ENCODE peak calls at places on chromosome 15, in eight cellular contexts. U, E, Q, N, P, H, T and F are unnamed samples.

GRCh38 chr15:67413770-67414429 is 107.0 kb upstream of the C15orf61 start:
- DNase-seq in Q (no peak), P (no peak), H (peak), E (peak), T (no peak), N (peak), U (peak), F (peak)

GRCh38 chr15:74821091-74821789 is 5.2 kb upstream of the CPLX3 start:
- DNase-seq in U (peak), H (no peak), P (no peak), T (no peak), Q (no peak), E (no peak), N (no peak), F (no peak)

GRCh38 chr15:80913541-80913940 is 76.1 kb downstream of the MESD start:
- DNase-seq in E (no peak), P (no peak), N (no peak), Q (no peak), T (no peak), H (no peak), U (no peak), F (no peak)

GRCh38 chr15:22831473-22831872 is 7.0 kb upstream of the NIPA2 start:
- DNase-seq in Q (no peak), E (peak), T (no peak), U (no peak), H (peak), N (peak), P (no peak), F (no peak)

GRCh38 chr15:84731774-84732173 is 15.8 kb upstream of the SEC11A start:
- DNase-seq in U (peak), P (no peak), E (peak), N (peak), T (no peak), H (peak), Q (no peak), F (peak)

GRCh38 chr15:49621327-49622210 is 721 bp downstream of the DTWD1 start:
- DNase-seq in N (peak), H (peak), P (no peak), E (peak), T (no peak), U (peak), Q (no peak), F (peak)

GRCh38 chr15:79962178-79962577 is 8.8 kb downstream of the BCL2A1 start:
- DNase-seq in T (no peak), H (no peak), N (no peak), P (no peak), U (no peak), Q (no peak), E (no peak), F (no peak)

GRCh38 chr15:78944669-78945407 is at the start of gene CTSH:
- DNase-seq in U (peak), T (peak), Q (peak), E (no peak), P (peak), H (peak), N (peak), F (peak)

GRCh38 chr15:63843901-63844317 is 10.2 kb upstream of the HERC1 start:
- DNase-seq in N (peak), E (peak), T (no peak), H (peak), U (peak), P (no peak), Q (no peak), F (peak)

GRCh38 chr15:78107471-78107870 is 15.1 kb downstream of the SH2D7 start:
- DNase-seq in H (no peak), E (no peak), T (peak), U (no peak), P (no peak), N (no peak), Q (peak), F (no peak)

GRCh38 chr15:89002281-89002761 is 85.9 kb upstream of the ABHD2 start:
- DNase-seq in U (peak), P (peak), Q (peak), H (peak), N (peak), E (peak), T (peak), F (peak)

GRCh38 chr15:62835351-62835750 is 207.2 kb upstream of the TPM1 start:
- DNase-seq in H (peak), T (no peak), Q (no peak), P (peak), U (peak), E (no peak), N (peak), F (no peak)

GRCh38 chr15:82832601-82833209 is 23.3 kb downstream of the WHAMM start:
- DNase-seq in T (no peak), Q (no peak), E (peak), N (peak), H (peak), P (no peak), U (peak), F (peak)

GRCh38 chr15:77827860-77828259 is 195.1 kb upstream of the LINGO1 start:
- DNase-seq in U (no peak), N (no peak), P (no peak), E (no peak), T (no peak), Q (no peak), H (no peak), F (no peak)

GRCh38 chr15:96273317-96274086 is 57.0 kb upstream of the NR2F2 start:
- DNase-seq in H (peak), E (peak), P (no peak), N (peak), T (no peak), U (peak), Q (no peak), F (peak)

GRCh38 chr15:61038387-61038786 is 190.7 kb downstream of the RORA start:
- DNase-seq in H (peak), T (no peak), N (peak), U (peak), P (no peak), E (peak), Q (no peak), F (no peak)

GRCh38 chr15:75947117-75947516 is 43.4 kb downstream of the FBXO22 start:
- DNase-seq in H (peak), N (peak), P (no peak), Q (no peak), E (peak), U (peak), T (no peak), F (peak)

GRCh38 chr15:92205255-92205739 is 188.4 kb upstream of the ST8SIA2 start:
- DNase-seq in P (peak), N (no peak), E (no peak), Q (no peak), H (no peak), T (no peak), U (peak), F (no peak)

GRCh38 chr15:74406992-74407705 is 26.6 kb downstream of the SEMA7A start:
- DNase-seq in E (peak), U (peak), P (no peak), H (peak), N (peak), Q (no peak), T (no peak), F (peak)

GRCh38 chr15:62068787-62069170 is 2.0 kb downstream of the C2CD4A start:
- DNase-seq in T (no peak), H (no peak), Q (no peak), U (peak), E (peak), N (peak), P (no peak), F (peak)

GRCh38 chr15:81274255-81274654 is 49.7 kb downstream of the STARD5 start:
- DNase-seq in T (no peak), N (no peak), E (no peak), Q (no peak), P (no peak), U (no peak), H (no peak), F (no peak)

GRCh38 chr15:78315686-78316085 is 16.3 kb upstream of the SKIC8 start:
- DNase-seq in P (no peak), Q (no peak), E (no peak), H (peak), N (no peak), T (peak), U (no peak), F (no peak)

DNA sequence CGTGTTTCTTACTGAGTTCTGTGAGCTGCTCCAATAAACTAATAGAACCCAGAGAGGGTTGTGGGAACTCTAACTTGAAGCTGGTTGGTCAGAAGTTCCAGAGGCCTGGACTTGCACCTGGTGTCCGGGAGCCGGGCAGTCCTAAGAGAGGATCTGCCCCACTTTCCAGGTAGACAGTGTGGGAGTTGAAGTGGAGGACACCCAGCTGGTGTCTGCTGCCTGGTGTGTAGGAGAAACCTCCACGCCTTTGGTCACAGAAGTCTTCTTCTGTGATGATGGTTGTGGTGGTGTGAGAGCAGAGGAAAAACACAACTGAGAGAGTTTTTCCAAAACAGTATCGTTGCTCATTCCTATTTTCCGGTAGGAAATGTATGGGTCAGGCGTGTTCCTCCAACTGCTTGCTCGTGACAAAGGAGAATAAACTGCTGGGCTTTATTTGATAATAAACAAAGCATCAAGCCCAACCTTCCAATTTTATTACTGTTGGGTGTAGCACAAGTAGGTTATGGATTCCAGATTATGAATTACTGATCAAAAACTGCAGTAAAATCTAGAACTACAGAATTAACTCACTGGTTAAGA is 137.0 kb downstream of the KLF13 start:
- DNase-seq in U (no peak), P (peak), T (no peak), H (no peak), E (no peak), N (no peak), Q (peak), F (no peak)
- H3K4me3 ChIP-seq in U (no peak), P (no peak), T (no peak), H (no peak), E (no peak), N (no peak), Q (no peak), F (no peak)

GRCh38 chr15:70636540-70637165 is 126.7 kb downstream of the UACA start:
- DNase-seq in U (peak), N (peak), H (no peak), P (no peak), Q (no peak), E (peak), T (no peak), F (no peak)
- TF ChIP-seq CTCF in U (peak), N (peak), H (peak), P (no peak), Q (no peak), E (peak), T (no peak), F (peak)

GRCh38 chr15:99252326-99252725 is 1.0 kb downstream of the LRRC28 start:
- DNase-seq in P (no peak), H (no peak), T (no peak), E (no peak), N (no peak), U (no peak), Q (no peak), F (no peak)
- H3K4me3 ChIP-seq in P (peak), H (no peak), T (peak), E (peak), N (peak), U (peak), Q (peak), F (peak)

DNA sequence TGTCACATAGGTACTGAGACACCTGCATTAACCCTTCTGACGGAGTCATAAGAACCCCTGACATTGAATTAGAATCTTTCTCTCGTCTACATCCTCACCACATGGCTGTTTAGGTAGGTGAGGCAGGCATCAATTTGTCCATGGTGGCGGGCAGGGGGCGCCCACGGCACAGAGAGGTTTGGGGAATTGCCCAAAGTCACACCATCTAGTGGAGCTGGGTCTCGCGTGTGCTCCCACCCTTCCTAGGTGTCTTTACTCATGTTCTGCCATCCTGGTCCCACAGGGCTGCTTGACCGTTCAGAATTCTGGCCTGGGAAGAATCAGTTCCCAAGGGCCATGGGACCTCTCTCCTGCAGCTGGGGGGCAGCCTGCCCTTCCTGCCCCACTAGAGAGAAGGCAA is 14.7 kb upstream of the DLL4 start:
- DNase-seq in H (no peak), U (no peak), N (no peak), T (no peak), E (no peak), Q (no peak), P (no peak), F (no peak)
- TF ChIP-seq CTCF in H (no peak), U (no peak), N (no peak), T (no peak), E (peak), Q (no peak), P (no peak), F (no peak)

GRCh38 chr15:90994417-90995311 is at the start of gene PRC1:
- DNase-seq in E (peak), P (peak), T (peak), U (peak), Q (peak), H (peak), N (peak), F (peak)

GRCh38 chr15:90989040-90989768 is 5.1 kb downstream of the PRC1 start:
- DNase-seq in N (no peak), Q (no peak), H (no peak), T (no peak), P (no peak), E (no peak), U (no peak), F (no peak)

GRCh38 chr15:90990446-90990845 is 3.9 kb downstream of the PRC1 start:
- DNase-seq in Q (no peak), U (no peak), P (no peak), N (no peak), T (no peak), E (no peak), H (no peak), F (no peak)

GRCh38 chr15:90994059-90994416 is 297 bp downstream of the PRC1 start:
- DNase-seq in P (peak), E (no peak), H (no peak), N (no peak), Q (peak), U (no peak), T (peak), F (no peak)

DNA sequence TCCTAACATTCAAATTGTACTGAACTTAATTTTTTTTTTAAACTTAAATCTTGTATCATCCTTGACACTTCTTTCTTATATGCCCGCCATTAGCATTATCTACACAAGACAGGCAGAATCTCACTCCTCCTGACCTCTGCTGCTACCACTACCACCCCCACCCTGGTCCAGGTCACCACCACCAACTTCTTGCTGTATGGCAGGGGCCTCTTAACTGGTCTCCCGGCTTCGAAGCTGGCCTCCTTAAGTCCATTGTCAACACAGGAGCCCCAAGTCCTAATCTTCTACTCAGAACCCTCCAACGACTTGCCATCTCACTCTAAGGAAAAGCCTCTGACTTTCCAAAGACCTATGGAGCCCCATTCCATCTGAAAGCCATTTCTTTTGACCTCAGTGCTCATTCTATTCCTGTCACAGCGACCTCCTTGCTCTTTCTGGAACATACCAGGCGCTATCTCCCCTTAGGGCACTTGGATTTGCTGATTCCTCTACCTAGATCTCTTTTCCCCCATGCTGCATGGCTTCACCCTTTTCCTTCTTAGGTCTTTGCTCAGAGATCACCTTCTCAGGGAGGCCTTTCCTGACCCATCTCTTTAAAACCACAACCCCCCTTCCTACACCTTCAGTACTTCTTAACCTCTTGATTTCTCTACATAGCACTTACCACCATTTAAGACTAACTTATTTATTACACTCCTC is 2.6 kb downstream of the PRC1 start:
- DNase-seq in U (no peak), T (no peak), N (no peak), Q (no peak), P (no peak), E (no peak), H (no peak), F (no peak)
- H3K4me3 ChIP-seq in U (no peak), T (no peak), N (no peak), Q (no peak), P (no peak), E (no peak), H (no peak), F (no peak)